ENCODE peak calls at places on chromosomes 7 and 10, in nine cellular contexts. One of them, this sample, is unnamed.

GRCh38 chr7:51325937-51326336 is 9.3 kb upstream of the COBL start:
- DNase-seq in left ventricle myocardium inferior: no peak
- DNase-seq in endodermal cell: peak
- DNase-seq in suprapubic skin: no peak
- DNase-seq in upper lobe of right lung: no peak
- DNase-seq in thoracic aorta: no peak
- DNase-seq in spleen: no peak
- DNase-seq in endothelial cell: no peak
- DNase-seq in GM10248: no peak
- DNase-seq in this sample: no peak

GRCh38 chr7:141320287-141320686 is 230.9 kb upstream of the AGK start:
- DNase-seq in left ventricle myocardium inferior: no peak
- DNase-seq in endodermal cell: no peak
- DNase-seq in suprapubic skin: no peak
- DNase-seq in upper lobe of right lung: no peak
- DNase-seq in thoracic aorta: no peak
- DNase-seq in spleen: no peak
- DNase-seq in endothelial cell: no peak
- DNase-seq in GM10248: no peak
- DNase-seq in this sample: no peak

GRCh38 chr10:78968960-78969359 is 99.8 kb upstream of the ZMIZ1 start:
- DNase-seq in left ventricle myocardium inferior: no peak
- DNase-seq in endodermal cell: no peak
- DNase-seq in suprapubic skin: no peak
- DNase-seq in upper lobe of right lung: no peak
- DNase-seq in thoracic aorta: no peak
- DNase-seq in spleen: no peak
- DNase-seq in endothelial cell: no peak
- DNase-seq in GM10248: no peak
- DNase-seq in this sample: no peak

GRCh38 chr10:132514841-132515521 is 22.6 kb upstream of the INPP5A start:
- DNase-seq in left ventricle myocardium inferior: no peak
- DNase-seq in endodermal cell: peak
- DNase-seq in suprapubic skin: peak
- DNase-seq in upper lobe of right lung: no peak
- DNase-seq in thoracic aorta: no peak
- DNase-seq in spleen: peak
- DNase-seq in endothelial cell: no peak
- DNase-seq in GM10248: no peak
- DNase-seq in this sample: peak

GRCh38 chr7:28725045-28725630 is 233.0 kb downstream of the TRIL start:
- DNase-seq in left ventricle myocardium inferior: no peak
- DNase-seq in endodermal cell: no peak
- DNase-seq in suprapubic skin: no peak
- DNase-seq in upper lobe of right lung: no peak
- DNase-seq in thoracic aorta: no peak
- DNase-seq in spleen: no peak
- DNase-seq in endothelial cell: no peak
- DNase-seq in GM10248: no peak
- DNase-seq in this sample: no peak

GRCh38 chr10:2985729-2986232 is 81.6 kb upstream of the PFKP start:
- DNase-seq in left ventricle myocardium inferior: no peak
- DNase-seq in endodermal cell: peak
- DNase-seq in suprapubic skin: no peak
- DNase-seq in upper lobe of right lung: peak
- DNase-seq in thoracic aorta: no peak
- DNase-seq in spleen: no peak
- DNase-seq in endothelial cell: no peak
- DNase-seq in GM10248: no peak
- DNase-seq in this sample: no peak

GRCh38 chr10:17001297-17001744 is 128.3 kb downstream of the CUBN start:
- DNase-seq in left ventricle myocardium inferior: peak
- DNase-seq in endodermal cell: peak
- DNase-seq in suprapubic skin: no peak
- DNase-seq in upper lobe of right lung: no peak
- DNase-seq in thoracic aorta: no peak
- DNase-seq in spleen: no peak
- DNase-seq in endothelial cell: no peak
- DNase-seq in GM10248: no peak
- DNase-seq in this sample: no peak

GRCh38 chr10:30509508-30509907 is 75.5 kb downstream of the MAP3K8 start:
- DNase-seq in left ventricle myocardium inferior: no peak
- DNase-seq in endodermal cell: no peak
- DNase-seq in suprapubic skin: no peak
- DNase-seq in upper lobe of right lung: no peak
- DNase-seq in thoracic aorta: no peak
- DNase-seq in spleen: no peak
- DNase-seq in endothelial cell: no peak
- DNase-seq in GM10248: no peak
- DNase-seq in this sample: no peak

GRCh38 chr10:25261110-25261509 is 86.3 kb downstream of the GPR158 start:
- DNase-seq in left ventricle myocardium inferior: no peak
- DNase-seq in endodermal cell: no peak
- DNase-seq in suprapubic skin: no peak
- DNase-seq in upper lobe of right lung: no peak
- DNase-seq in thoracic aorta: no peak
- DNase-seq in spleen: no peak
- DNase-seq in endothelial cell: no peak
- DNase-seq in GM10248: no peak
- DNase-seq in this sample: no peak

GRCh38 chr7:43658718-43659548 is 70.4 kb downstream of the COA1 start:
- DNase-seq in left ventricle myocardium inferior: no peak
- DNase-seq in endodermal cell: no peak
- DNase-seq in suprapubic skin: no peak
- DNase-seq in upper lobe of right lung: no peak
- DNase-seq in thoracic aorta: no peak
- DNase-seq in spleen: no peak
- DNase-seq in endothelial cell: no peak
- DNase-seq in GM10248: peak
- DNase-seq in this sample: no peak

GRCh38 chr7:138603549-138604324 is 97.4 kb downstream of the SVOPL start:
- DNase-seq in left ventricle myocardium inferior: no peak
- DNase-seq in endodermal cell: no peak
- DNase-seq in suprapubic skin: no peak
- DNase-seq in upper lobe of right lung: no peak
- DNase-seq in thoracic aorta: no peak
- DNase-seq in spleen: no peak
- DNase-seq in endothelial cell: no peak
- DNase-seq in GM10248: no peak
- DNase-seq in this sample: no peak

GRCh38 chr7:16644624-16644986 is 949 bp downstream of the ANKMY2 start:
- DNase-seq in left ventricle myocardium inferior: peak
- DNase-seq in endodermal cell: peak
- DNase-seq in suprapubic skin: peak
- DNase-seq in upper lobe of right lung: peak
- DNase-seq in thoracic aorta: no peak
- DNase-seq in spleen: peak
- DNase-seq in endothelial cell: peak
- DNase-seq in GM10248: no peak
- DNase-seq in this sample: peak

GRCh38 chr7:55533729-55534080 is 38.6 kb downstream of the VOPP1 start:
- DNase-seq in left ventricle myocardium inferior: no peak
- DNase-seq in endodermal cell: no peak
- DNase-seq in suprapubic skin: peak
- DNase-seq in upper lobe of right lung: no peak
- DNase-seq in thoracic aorta: no peak
- DNase-seq in spleen: no peak
- DNase-seq in endothelial cell: no peak
- DNase-seq in GM10248: no peak
- DNase-seq in this sample: no peak

GRCh38 chr7:40315277-40315676 is 180.5 kb downstream of the SUGCT start:
- DNase-seq in left ventricle myocardium inferior: no peak
- DNase-seq in endodermal cell: no peak
- DNase-seq in suprapubic skin: no peak
- DNase-seq in upper lobe of right lung: no peak
- DNase-seq in thoracic aorta: no peak
- DNase-seq in spleen: no peak
- DNase-seq in endothelial cell: no peak
- DNase-seq in GM10248: no peak
- DNase-seq in this sample: no peak

GRCh38 chr10:35642023-35642792 is at the start of gene FZD8:
- DNase-seq in left ventricle myocardium inferior: peak
- DNase-seq in endodermal cell: peak
- DNase-seq in suprapubic skin: peak
- DNase-seq in upper lobe of right lung: peak
- DNase-seq in thoracic aorta: peak
- DNase-seq in spleen: peak
- DNase-seq in endothelial cell: peak
- DNase-seq in GM10248: peak
- DNase-seq in this sample: peak

GRCh38 chr7:69635572-69636190 is 37.4 kb downstream of the AUTS2 start:
- DNase-seq in left ventricle myocardium inferior: no peak
- DNase-seq in endodermal cell: no peak
- DNase-seq in suprapubic skin: no peak
- DNase-seq in upper lobe of right lung: no peak
- DNase-seq in thoracic aorta: no peak
- DNase-seq in spleen: no peak
- DNase-seq in endothelial cell: no peak
- DNase-seq in GM10248: no peak
- DNase-seq in this sample: no peak

GRCh38 chr7:108419961-108420360 is 36.3 kb downstream of the NRCAM start:
- DNase-seq in left ventricle myocardium inferior: no peak
- DNase-seq in endodermal cell: no peak
- DNase-seq in suprapubic skin: no peak
- DNase-seq in upper lobe of right lung: no peak
- DNase-seq in thoracic aorta: no peak
- DNase-seq in spleen: no peak
- DNase-seq in endothelial cell: no peak
- DNase-seq in GM10248: no peak
- DNase-seq in this sample: no peak

GRCh38 chr7:128997161-128997560 is 57.8 kb downstream of the TNPO3 start:
- DNase-seq in left ventricle myocardium inferior: no peak
- DNase-seq in endodermal cell: no peak
- DNase-seq in suprapubic skin: no peak
- DNase-seq in upper lobe of right lung: no peak
- DNase-seq in thoracic aorta: no peak
- DNase-seq in spleen: no peak
- DNase-seq in endothelial cell: no peak
- DNase-seq in GM10248: no peak
- DNase-seq in this sample: no peak

GRCh38 chr10:85642421-85643170 is 724.0 kb downstream of the GRID1 start:
- DNase-seq in left ventricle myocardium inferior: no peak
- DNase-seq in endodermal cell: peak
- DNase-seq in suprapubic skin: no peak
- DNase-seq in upper lobe of right lung: no peak
- DNase-seq in thoracic aorta: no peak
- DNase-seq in spleen: no peak
- DNase-seq in endothelial cell: no peak
- DNase-seq in GM10248: no peak
- DNase-seq in this sample: no peak
- TF ChIP-seq CTCF in left ventricle myocardium inferior: no peak
- TF ChIP-seq CTCF in endodermal cell: no peak
- TF ChIP-seq CTCF in suprapubic skin: no peak
- TF ChIP-seq CTCF in upper lobe of right lung: no peak
- TF ChIP-seq CTCF in thoracic aorta: no peak
- TF ChIP-seq CTCF in spleen: no peak
- TF ChIP-seq CTCF in endothelial cell: no peak
- TF ChIP-seq CTCF in GM10248: no peak
- TF ChIP-seq CTCF in this sample: no peak

DNA sequence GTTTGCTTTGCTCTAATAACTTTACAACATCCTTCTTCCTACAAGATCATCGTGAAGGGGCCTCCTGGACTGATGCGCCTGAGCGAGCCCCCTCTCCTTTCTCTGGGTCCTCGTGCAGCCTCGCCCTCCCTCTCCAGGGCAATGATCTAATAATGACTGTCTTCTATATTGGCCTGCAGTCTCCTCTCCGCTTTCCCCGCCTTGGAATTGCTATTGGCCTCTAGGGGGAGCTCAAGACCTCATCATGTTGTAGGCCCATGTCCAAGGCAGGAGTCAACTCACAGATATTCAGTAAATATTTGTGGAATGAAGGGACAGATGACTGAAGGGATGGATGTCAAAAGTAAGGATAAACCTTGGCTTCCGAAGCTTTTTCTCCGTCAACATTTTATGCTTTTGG is 1180.3 kb downstream of the TYW1 start:
- DNase-seq in left ventricle myocardium inferior: peak
- DNase-seq in endodermal cell: peak
- DNase-seq in suprapubic skin: no peak
- DNase-seq in upper lobe of right lung: no peak
- DNase-seq in thoracic aorta: no peak
- DNase-seq in spleen: no peak
- DNase-seq in endothelial cell: no peak
- DNase-seq in GM10248: peak
- DNase-seq in this sample: peak
- TF ChIP-seq CTCF in left ventricle myocardium inferior: peak
- TF ChIP-seq CTCF in endodermal cell: peak
- TF ChIP-seq CTCF in suprapubic skin: peak
- TF ChIP-seq CTCF in upper lobe of right lung: peak
- TF ChIP-seq CTCF in thoracic aorta: peak
- TF ChIP-seq CTCF in spleen: peak
- TF ChIP-seq CTCF in endothelial cell: no peak
- TF ChIP-seq CTCF in GM10248: peak
- TF ChIP-seq CTCF in this sample: peak

GRCh38 chr10:103479135-103479534 is at the start of gene CALHM3:
- DNase-seq in left ventricle myocardium inferior: no peak
- DNase-seq in endodermal cell: no peak
- DNase-seq in suprapubic skin: no peak
- DNase-seq in upper lobe of right lung: no peak
- DNase-seq in thoracic aorta: no peak
- DNase-seq in spleen: no peak
- DNase-seq in endothelial cell: no peak
- DNase-seq in GM10248: no peak
- DNase-seq in this sample: no peak

GRCh38 chr10:103475437-103475836 is 3.6 kb downstream of the CALHM3 start:
- DNase-seq in left ventricle myocardium inferior: no peak
- DNase-seq in endodermal cell: peak
- DNase-seq in suprapubic skin: no peak
- DNase-seq in upper lobe of right lung: no peak
- DNase-seq in thoracic aorta: no peak
- DNase-seq in spleen: no peak
- DNase-seq in endothelial cell: no peak
- DNase-seq in GM10248: no peak
- DNase-seq in this sample: no peak

GRCh38 chr10:103474077-103474476 is 5.0 kb downstream of the CALHM3 start:
- DNase-seq in left ventricle myocardium inferior: no peak
- DNase-seq in endodermal cell: no peak
- DNase-seq in suprapubic skin: no peak
- DNase-seq in upper lobe of right lung: no peak
- DNase-seq in thoracic aorta: no peak
- DNase-seq in spleen: no peak
- DNase-seq in endothelial cell: no peak
- DNase-seq in GM10248: no peak
- DNase-seq in this sample: no peak

GRCh38 chr10:103478671-103479070 is 369 bp downstream of the CALHM3 start:
- DNase-seq in left ventricle myocardium inferior: no peak
- DNase-seq in endodermal cell: no peak
- DNase-seq in suprapubic skin: no peak
- DNase-seq in upper lobe of right lung: no peak
- DNase-seq in thoracic aorta: no peak
- DNase-seq in spleen: no peak
- DNase-seq in endothelial cell: no peak
- DNase-seq in GM10248: no peak
- DNase-seq in this sample: no peak

GRCh38 chr10:103476046-103476768 is 2.8 kb downstream of the CALHM3 start:
- DNase-seq in left ventricle myocardium inferior: no peak
- DNase-seq in endodermal cell: peak
- DNase-seq in suprapubic skin: no peak
- DNase-seq in upper lobe of right lung: no peak
- DNase-seq in thoracic aorta: no peak
- DNase-seq in spleen: no peak
- DNase-seq in endothelial cell: peak
- DNase-seq in GM10248: peak
- DNase-seq in this sample: no peak
- TF ChIP-seq CTCF in left ventricle myocardium inferior: no peak
- TF ChIP-seq CTCF in endodermal cell: peak
- TF ChIP-seq CTCF in suprapubic skin: no peak
- TF ChIP-seq CTCF in upper lobe of right lung: no peak
- TF ChIP-seq CTCF in thoracic aorta: no peak
- TF ChIP-seq CTCF in spleen: no peak
- TF ChIP-seq CTCF in endothelial cell: no peak
- TF ChIP-seq CTCF in GM10248: peak
- TF ChIP-seq CTCF in this sample: peak

GRCh38 chr7:29764227-29764626 is 42.1 kb upstream of the WIPF3 start:
- DNase-seq in left ventricle myocardium inferior: no peak
- DNase-seq in endodermal cell: peak
- DNase-seq in suprapubic skin: no peak
- DNase-seq in upper lobe of right lung: no peak
- DNase-seq in thoracic aorta: no peak
- DNase-seq in spleen: no peak
- DNase-seq in endothelial cell: peak
- DNase-seq in GM10248: no peak
- DNase-seq in this sample: no peak
- TF ChIP-seq CTCF in left ventricle myocardium inferior: peak
- TF ChIP-seq CTCF in endodermal cell: peak
- TF ChIP-seq CTCF in suprapubic skin: no peak
- TF ChIP-seq CTCF in upper lobe of right lung: no peak
- TF ChIP-seq CTCF in thoracic aorta: no peak
- TF ChIP-seq CTCF in spleen: no peak
- TF ChIP-seq CTCF in endothelial cell: no peak
- TF ChIP-seq CTCF in GM10248: no peak
- TF ChIP-seq CTCF in this sample: peak

This sample was measured in chondrocyte.